ENCODE peak calls at places on chromosomes 13 and 19, in five cellular contexts. Z is cardiac fibroblast, I is RWPE1, L is fibroblast of pulmonary artery, Y is colonic mucosa. T is an unnamed sample.

GRCh38 chr19:17681505-17682125 is 6.5 kb downstream of the UNC13A start:
- DNase-seq in Z (peak; percentile 50), L (peak; percentile 56), Y (peak; percentile 25), I (peak; percentile 38), T (no peak)

GRCh38 chr13:85313761-85314503 is 485.3 kb downstream of the SLITRK6 start:
- DNase-seq in Z (no peak), L (no peak), Y (no peak), I (peak; percentile 43), T (no peak)

GRCh38 chr13:83941669-83942335 is 59.5 kb upstream of the SLITRK1 start:
- DNase-seq in L (no peak), I (peak; percentile 13), Z (no peak), Y (no peak), T (no peak)

GRCh38 chr19:44703336-44704078 is 4.6 kb downstream of the CEACAM16 start:
- DNase-seq in Z (no peak), I (no peak), Y (no peak), L (no peak), T (no peak)

GRCh38 chr13:113862766-113863510 is 938 bp downstream of the GAS6 start:
- DNase-seq in L (peak; percentile 25), I (peak; percentile 62), Z (peak; percentile 31), Y (peak; percentile 62), T (no peak)

GRCh38 chr19:56161534-56161933 is 14.3 kb upstream of the GALP start:
- DNase-seq in Y (no peak), Z (no peak), I (no peak), L (no peak), T (no peak)

GRCh38 chr13:113664751-113665581 is 2.1 kb upstream of the GRK1 start:
- DNase-seq in Z (no peak), Y (no peak), I (no peak), L (no peak), T (peak; percentile 74)

GRCh38 chr13:70108276-70108845 is at the start of gene KLHL1:
- DNase-seq in I (no peak), Z (no peak), Y (no peak), L (no peak), T (no peak)

GRCh38 chr19:53942001-53942786 is 20.5 kb upstream of the CACNG8 start:
- DNase-seq in L (peak; percentile 40), I (peak; percentile 49), Z (no peak), Y (no peak), T (no peak)

GRCh38 chr13:20461481-20461859 is 64.2 kb downstream of the CRYL1 start:
- DNase-seq in Y (no peak), Z (peak; percentile 29), I (no peak), L (peak; percentile 28), T (no peak)

GRCh38 chr19:58307736-58308135 is 2.6 kb downstream of the ERVK3-1 start:
- DNase-seq in L (no peak), Z (no peak), I (no peak), Y (no peak), T (no peak)

GRCh38 chr13:29411493-29411892 is 184.0 kb downstream of the SLC7A1 start:
- DNase-seq in I (no peak), Y (no peak), L (no peak), Z (no peak), T (no peak)

GRCh38 chr19:4472174-4472974 is at the start of gene HDGFL2:
- DNase-seq in Z (no peak), I (no peak), L (no peak), Y (no peak), T (no peak)

GRCh38 chr13:98300956-98301641 is 124.0 kb upstream of the RNF113B start:
- DNase-seq in I (no peak), L (peak; percentile 40), Z (peak; percentile 53), Y (no peak), T (no peak)

GRCh38 chr13:79779761-79780160 is 298.8 kb downstream of the NDFIP2 start:
- DNase-seq in L (peak; percentile 75), I (peak; percentile 35), Y (peak; percentile 43), Z (peak; percentile 65), T (no peak)

GRCh38 chr19:7961930-7962626 is 18.6 kb upstream of the TIMM44 start:
- DNase-seq in Y (no peak), I (no peak), L (no peak), Z (no peak), T (no peak)

GRCh38 chr19:23056516-23056915 is 53.5 kb upstream of the ZNF728 start:
- DNase-seq in Y (no peak), I (no peak), L (no peak), Z (no peak), T (no peak)

GRCh38 chr19:16367269-16367683 is 42.6 kb downstream of the KLF2 start:
- DNase-seq in I (no peak), Y (no peak), L (no peak), Z (no peak), T (no peak)

GRCh38 chr19:5960005-5961001 is 17.6 kb downstream of the RANBP3 start:
- DNase-seq in L (no peak), Z (no peak), I (no peak), Y (no peak), T (no peak)

GRCh38 chr19:39507715-39508364 is 7.1 kb upstream of the SELENOV start:
- DNase-seq in Z (no peak), Y (no peak), L (no peak), I (no peak), T (no peak)

GRCh38 chr19:41646589-41647204 is 19.8 kb upstream of the CEACAM4 start:
- DNase-seq in Z (peak; percentile 3), I (no peak), L (peak; percentile 17), Y (no peak), T (no peak)

GRCh38 chr19:35090160-35090794 is 25.3 kb upstream of the FXYD3 start:
- DNase-seq in I (peak; percentile 88), Z (peak; percentile 78), Y (peak; percentile 68), L (peak; percentile 66), T (no peak)

GRCh38 chr13:33078268-33078667 is 62.0 kb downstream of the KL start:
- DNase-seq in L (no peak), I (no peak), Z (no peak), Y (no peak), T (no peak)

GRCh38 chr19:44113138-44113783 is at the start of gene ZNF225:
- DNase-seq in Z (peak; percentile 99), I (peak; percentile 91), L (peak; percentile 99), Y (peak; percentile 98), T (peak; percentile 96)

DNA sequence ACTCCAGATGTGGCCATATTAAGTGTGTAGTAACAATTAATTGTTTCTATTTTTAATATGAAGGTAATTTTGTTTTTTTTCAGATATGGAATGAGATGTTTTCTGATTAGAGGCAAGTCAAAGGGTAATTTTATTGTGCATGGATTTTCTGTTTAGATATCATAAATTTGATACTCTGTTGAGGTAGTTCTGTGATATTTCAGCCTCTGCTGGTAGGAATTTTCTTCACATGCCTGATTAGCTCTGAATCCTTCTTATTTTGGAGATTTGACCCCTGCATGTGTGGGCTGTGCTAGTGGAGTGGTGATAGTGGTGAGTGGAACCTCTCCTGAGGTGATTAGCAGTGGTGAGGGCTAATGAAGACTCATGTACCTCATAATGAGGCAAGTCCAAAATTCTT is 301.4 kb downstream of the GPC5 start:
- DNase-seq in L (no peak), Z (no peak), I (no peak), Y (no peak), T (no peak)
- TF ChIP-seq CTCF in L (no peak), Z (no peak), I (no peak), Y (no peak), T (peak; percentile 39)

GRCh38 chr13:22940090-22940710 is 240.6 kb upstream of the SGCG start:
- DNase-seq in Y (no peak), L (no peak), I (no peak), Z (no peak), T (no peak)

GRCh38 chr13:22945321-22946226 is 235.2 kb upstream of the SGCG start:
- DNase-seq in I (no peak), L (no peak), Z (no peak), Y (no peak), T (no peak)

GRCh38 chr13:22940736-22941135 is 240.0 kb upstream of the SGCG start:
- DNase-seq in Z (no peak), L (no peak), Y (no peak), I (no peak), T (no peak)

GRCh38 chr13:22948421-22948820 is 232.4 kb upstream of the SGCG start:
- DNase-seq in Z (no peak), Y (no peak), L (no peak), I (no peak), T (no peak)

GRCh38 chr13:22944378-22944777 is 236.4 kb upstream of the SGCG start:
- DNase-seq in Z (no peak), Y (no peak), L (no peak), I (no peak), T (no peak)
- TF ChIP-seq CTCF in Z (no peak), Y (no peak), L (no peak), I (no peak), T (peak; percentile 26)

GRCh38 chr13:101916108-101916757 is 463.8 kb downstream of the ITGBL1 start:
- DNase-seq in L (peak; percentile 2), I (no peak), Y (no peak), Z (no peak), T (peak; percentile 92)
- TF ChIP-seq CTCF in L (no peak), I (no peak), Y (no peak), Z (peak; percentile 10), T (peak; percentile 77)

GRCh38 chr13:109869312-109870237 is 83.2 kb upstream of the IRS2 start:
- DNase-seq in L (peak; percentile 85), Y (peak; percentile 47), Z (peak; percentile 83), I (peak; percentile 28), T (no peak)
- TF ChIP-seq CTCF in L (peak; percentile 44), Y (peak; percentile 11), Z (peak; percentile 30), I (peak; percentile 30), T (no peak)

DNA sequence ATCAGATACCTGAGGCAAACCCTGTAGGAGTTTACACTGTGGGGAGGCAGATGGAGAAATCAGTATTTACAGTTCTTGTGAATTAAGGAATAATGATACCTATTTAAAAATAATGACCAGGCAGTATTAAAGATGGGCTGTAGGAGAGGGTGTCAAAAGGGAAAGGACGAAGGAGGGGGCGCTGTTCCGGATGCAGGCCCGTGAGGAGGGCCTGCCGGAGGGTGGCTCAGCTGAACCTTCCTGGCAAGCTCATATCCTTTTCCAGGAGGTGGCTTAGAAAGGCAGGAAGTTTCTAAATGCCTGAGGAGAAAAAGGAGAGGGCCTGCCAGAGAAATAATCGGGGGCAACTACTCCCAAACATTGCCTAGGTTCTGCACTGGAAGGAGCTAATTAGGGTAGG is 46.6 kb downstream of the MBNL2 start:
- DNase-seq in I (no peak), Y (no peak), L (peak; percentile 54), Z (peak; percentile 69), T (no peak)
- TF ChIP-seq CTCF in I (no peak), Y (no peak), L (peak; percentile 27), Z (peak; percentile 21), T (peak; percentile 58)

GRCh38 chr19:1944088-1944915 is 3.3 kb downstream of the CSNK1G2 start:
- DNase-seq in Z (no peak), L (no peak), I (no peak), Y (no peak), T (peak; percentile 94)

GRCh38 chr19:1944916-1945561 is 4.1 kb downstream of the CSNK1G2 start:
- DNase-seq in Z (no peak), L (no peak), I (no peak), Y (no peak), T (no peak)

GRCh38 chr19:1942934-1943555 is 2.1 kb downstream of the CSNK1G2 start:
- DNase-seq in Y (no peak), L (no peak), Z (peak; percentile 5), I (no peak), T (no peak)

GRCh38 chr19:1942078-1942933 is 1.3 kb downstream of the CSNK1G2 start:
- DNase-seq in Y (peak; percentile 83), I (peak; percentile 76), L (peak; percentile 71), Z (peak; percentile 72), T (no peak)

GRCh38 chr19:1943661-1944087 is 2.7 kb downstream of the CSNK1G2 start:
- DNase-seq in I (no peak), Z (no peak), L (no peak), Y (no peak), T (no peak)
- TF ChIP-seq CTCF in I (no peak), Z (no peak), L (no peak), Y (no peak), T (no peak)